ENCODE peak calls at places on chromosomes 16 and 17, in ten cellular contexts. D, W, F, C, T, U, A, L, E and B are unnamed samples.

GRCh38 chr17:58277107-58277506 is 3.6 kb downstream of the MPO start:
- DNase-seq in D (no peak), W (no peak), F (no peak), C (no peak), T (peak), U (no peak), A (no peak), L (no peak), E (no peak), B (peak)

GRCh38 chr16:3954411-3954921 is 74.0 kb upstream of the CREBBP start:
- DNase-seq in D (peak), W (no peak), F (no peak), C (no peak), T (no peak), U (no peak), A (no peak), L (no peak), E (no peak), B (peak)

GRCh38 chr16:81487301-81487720 is 42.7 kb downstream of the CMIP start:
- DNase-seq in D (peak), W (no peak), F (no peak), C (no peak), T (no peak), U (no peak), A (no peak), L (no peak), E (no peak), B (no peak)

GRCh38 chr16:69382421-69382820 is 3.4 kb downstream of the TERF2 start:
- DNase-seq in D (no peak), W (no peak), F (peak), C (no peak), T (no peak), U (no peak), A (no peak), L (no peak), E (no peak), B (no peak)

GRCh38 chr16:77971306-77972131 is 50.8 kb upstream of the CLEC3A start:
- DNase-seq in D (peak), W (peak), F (peak), C (peak), T (peak), U (peak), A (peak), L (peak), E (peak), B (peak)

GRCh38 chr16:48064971-48065370 is 90.8 kb downstream of the ABCC12 start:
- DNase-seq in D (no peak), W (no peak), F (no peak), C (no peak), T (no peak), U (peak), A (no peak), L (no peak), E (no peak), B (peak)

GRCh38 chr16:55042556-55043432 is 112.1 kb downstream of the IRX5 start:
- DNase-seq in D (no peak), W (no peak), F (no peak), C (no peak), T (no peak), U (no peak), A (no peak), L (no peak), E (no peak), B (no peak)

GRCh38 chr17:72658675-72659074 is 433.8 kb downstream of the SLC39A11 start:
- DNase-seq in D (no peak), W (no peak), F (no peak), C (no peak), T (no peak), U (no peak), A (no peak), L (no peak), E (no peak), B (no peak)

GRCh38 chr16:48347191-48347860 is 37.9 kb downstream of the SIAH1 start:
- DNase-seq in D (no peak), W (no peak), F (no peak), C (no peak), T (no peak), U (no peak), A (no peak), L (no peak), E (no peak), B (no peak)

GRCh38 chr16:14300631-14301149 is 229.6 kb downstream of the MRTFB start:
- DNase-seq in D (peak), W (peak), F (peak), C (no peak), T (peak), U (peak), A (peak), L (no peak), E (no peak), B (peak)

GRCh38 chr17:82386881-82387498 is 15.4 kb downstream of the UTS2R start:
- DNase-seq in D (no peak), W (no peak), F (no peak), C (no peak), T (no peak), U (no peak), A (no peak), L (no peak), E (no peak), B (no peak)

GRCh38 chr17:47884905-47885735 is 10.9 kb upstream of the SP2 start:
- DNase-seq in D (no peak), W (peak), F (no peak), C (no peak), T (no peak), U (no peak), A (no peak), L (no peak), E (no peak), B (no peak)

GRCh38 chr16:13298676-13299075 is 397.3 kb downstream of the SHISA9 start:
- DNase-seq in D (no peak), W (no peak), F (no peak), C (no peak), T (no peak), U (no peak), A (no peak), L (no peak), E (no peak), B (no peak)

GRCh38 chr17:48391460-48391859 is 38.6 kb downstream of the SKAP1 start:
- DNase-seq in D (no peak), W (no peak), F (no peak), C (no peak), T (no peak), U (no peak), A (no peak), L (no peak), E (no peak), B (no peak)

GRCh38 chr16:621526-622105 is 9.2 kb upstream of the WFIKKN1 start:
- DNase-seq in D (no peak), W (no peak), F (no peak), C (no peak), T (no peak), U (no peak), A (no peak), L (no peak), E (no peak), B (no peak)

GRCh38 chr17:2958706-2959222 is 104.6 kb downstream of the OR1D5 start:
- DNase-seq in D (no peak), W (no peak), F (no peak), C (no peak), T (no peak), U (no peak), A (no peak), L (no peak), E (no peak), B (no peak)

GRCh38 chr16:78684040-78684611 is 584.7 kb downstream of the WWOX start:
- DNase-seq in D (peak), W (peak), F (no peak), C (no peak), T (no peak), U (peak), A (peak), L (no peak), E (no peak), B (peak)

GRCh38 chr16:50273888-50274770 is 7.8 kb downstream of the ADCY7 start:
- DNase-seq in D (peak), W (peak), F (peak), C (peak), T (peak), U (no peak), A (no peak), L (peak), E (peak), B (no peak)

GRCh38 chr17:79090503-79091372 is 16.1 kb downstream of the ENGASE start:
- DNase-seq in D (peak), W (no peak), F (no peak), C (no peak), T (no peak), U (no peak), A (no peak), L (no peak), E (no peak), B (no peak)

GRCh38 chr17:78998311-78999055 is 11.1 kb downstream of the CANT1 start:
- DNase-seq in D (no peak), W (peak), F (no peak), C (no peak), T (peak), U (no peak), A (no peak), L (no peak), E (no peak), B (no peak)

GRCh38 chr17:1313270-1314005 is 34.0 kb downstream of the TRARG1 start:
- DNase-seq in D (no peak), W (no peak), F (no peak), C (no peak), T (no peak), U (no peak), A (no peak), L (no peak), E (no peak), B (no peak)

GRCh38 chr16:83301966-83302365 is 505.8 kb upstream of the HSBP1 start:
- DNase-seq in D (no peak), W (no peak), F (no peak), C (no peak), T (no peak), U (no peak), A (no peak), L (no peak), E (no peak), B (no peak)

GRCh38 chr17:61238455-61238933 is 161.1 kb upstream of the TBX2 start:
- DNase-seq in D (no peak), W (no peak), F (no peak), C (no peak), T (no peak), U (no peak), A (no peak), L (no peak), E (no peak), B (no peak)

GRCh38 chr16:85969159-85969558 is 70.2 kb downstream of the IRF8 start:
- DNase-seq in D (no peak), W (no peak), F (no peak), C (no peak), T (no peak), U (peak), A (peak), L (no peak), E (no peak), B (no peak)

GRCh38 chr16:87445486-87445885 is 47.3 kb downstream of the ZCCHC14 start:
- DNase-seq in D (peak), W (no peak), F (no peak), C (no peak), T (no peak), U (no peak), A (no peak), L (no peak), E (no peak), B (no peak)

GRCh38 chr17:43314582-43314981 is 80.8 kb upstream of the RNU2-1 start:
- DNase-seq in D (no peak), W (no peak), F (peak), C (no peak), T (no peak), U (peak), A (no peak), L (no peak), E (no peak), B (no peak)

GRCh38 chr17:4934173-4934979 is 2.3 kb downstream of the GP1BA start:
- DNase-seq in D (peak), W (peak), F (no peak), C (no peak), T (no peak), U (peak), A (no peak), L (no peak), E (no peak), B (peak)

GRCh38 chr16:87410530-87410929 is 18.4 kb downstream of the MAP1LC3B start:
- DNase-seq in D (no peak), W (no peak), F (no peak), C (no peak), T (no peak), U (no peak), A (no peak), L (no peak), E (no peak), B (no peak)

GRCh38 chr17:45686250-45686649 is 97.9 kb upstream of the CRHR1 start:
- DNase-seq in D (no peak), W (no peak), F (no peak), C (no peak), T (no peak), U (no peak), A (no peak), L (no peak), E (no peak), B (no peak)

GRCh38 chr16:52553322-52553721 is 6.4 kb upstream of the TOX3 start:
- DNase-seq in D (no peak), W (no peak), F (no peak), C (no peak), T (no peak), U (no peak), A (no peak), L (no peak), E (no peak), B (no peak)

GRCh38 chr16:86578056-86578455 is 293 bp upstream of the FOXL1 start:
- DNase-seq in D (no peak), W (no peak), F (no peak), C (no peak), T (no peak), U (no peak), A (peak), L (no peak), E (no peak), B (no peak)

GRCh38 chr16:54242199-54242598 is 44.4 kb downstream of the IRX3 start:
- DNase-seq in D (no peak), W (no peak), F (no peak), C (no peak), T (no peak), U (peak), A (no peak), L (no peak), E (no peak), B (no peak)